ENCODE peak calls at places on chromosomes 16 and 17, in four cellular contexts. One of them, this sample, is unnamed. For H3K4me1 and H3K36me3, the result is how much of the 10 kb centered on the place peaks cover.

GRCh38 chr16:6482861-6483530 is 849.6 kb upstream of the RBFOX1 start:
- DNase-seq in CD8-positive, alpha-beta memory T cell: no peak
- DNase-seq in effector memory CD4-positive, alpha-beta T cell: no peak
- DNase-seq in HCT116: no peak
- DNase-seq in this sample: no peak

GRCh38 chr17:72353502-72353901 is 232.7 kb downstream of the SOX9 start:
- DNase-seq in HCT116: no peak
- DNase-seq in CD8-positive, alpha-beta memory T cell: no peak
- DNase-seq in effector memory CD4-positive, alpha-beta T cell: no peak
- DNase-seq in this sample: no peak

GRCh38 chr16:90046971-90047713 is 27.9 kb upstream of the DBNDD1 start:
- DNase-seq in CD8-positive, alpha-beta memory T cell: peak
- DNase-seq in effector memory CD4-positive, alpha-beta T cell: no peak
- DNase-seq in HCT116: no peak
- DNase-seq in this sample: no peak

GRCh38 chr17:78689029-78689428 is 93.0 kb downstream of the CYTH1 start:
- DNase-seq in CD8-positive, alpha-beta memory T cell: no peak
- DNase-seq in effector memory CD4-positive, alpha-beta T cell: no peak
- DNase-seq in HCT116: no peak
- DNase-seq in this sample: no peak

GRCh38 chr17:5785867-5786509 is 201.7 kb upstream of the NLRP1 start:
- DNase-seq in CD8-positive, alpha-beta memory T cell: no peak
- DNase-seq in effector memory CD4-positive, alpha-beta T cell: no peak
- DNase-seq in HCT116: no peak
- DNase-seq in this sample: no peak

GRCh38 chr17:7886227-7887037 is 2.2 kb upstream of the CHD3 start:
- DNase-seq in CD8-positive, alpha-beta memory T cell: peak
- DNase-seq in effector memory CD4-positive, alpha-beta T cell: peak
- DNase-seq in HCT116: no peak
- DNase-seq in this sample: peak

GRCh38 chr17:41500131-41500911 is 5.1 kb downstream of the KRT13 start:
- DNase-seq in CD8-positive, alpha-beta memory T cell: no peak
- DNase-seq in effector memory CD4-positive, alpha-beta T cell: no peak
- DNase-seq in HCT116: peak
- DNase-seq in this sample: no peak

GRCh38 chr17:72539981-72540897 is 419.4 kb downstream of the SOX9 start:
- DNase-seq in HCT116: peak
- DNase-seq in effector memory CD4-positive, alpha-beta T cell: no peak
- DNase-seq in CD8-positive, alpha-beta memory T cell: peak
- DNase-seq in this sample: peak

GRCh38 chr17:78759203-78759968 is 22.7 kb downstream of the CYTH1 start:
- DNase-seq in CD8-positive, alpha-beta memory T cell: peak
- DNase-seq in effector memory CD4-positive, alpha-beta T cell: peak
- DNase-seq in HCT116: no peak
- DNase-seq in this sample: peak

GRCh38 chr17:1372618-1373017 is 27.4 kb downstream of the YWHAE start:
- DNase-seq in CD8-positive, alpha-beta memory T cell: no peak
- DNase-seq in HCT116: no peak
- DNase-seq in effector memory CD4-positive, alpha-beta T cell: no peak
- DNase-seq in this sample: no peak

GRCh38 chr17:78986048-78986648 is 6.4 kb upstream of the LGALS3BP start:
- DNase-seq in HCT116: no peak
- DNase-seq in effector memory CD4-positive, alpha-beta T cell: no peak
- DNase-seq in CD8-positive, alpha-beta memory T cell: no peak
- DNase-seq in this sample: no peak

GRCh38 chr17:4497101-4497824 is 1.4 kb upstream of the SPNS2 start:
- DNase-seq in CD8-positive, alpha-beta memory T cell: no peak
- DNase-seq in effector memory CD4-positive, alpha-beta T cell: no peak
- DNase-seq in HCT116: no peak
- DNase-seq in this sample: no peak

GRCh38 chr16:20707461-20707860 is 10.0 kb upstream of the ACSM1 start:
- DNase-seq in HCT116: no peak
- DNase-seq in CD8-positive, alpha-beta memory T cell: no peak
- DNase-seq in effector memory CD4-positive, alpha-beta T cell: no peak
- DNase-seq in this sample: no peak

GRCh38 chr17:70317416-70317815 is 148.1 kb downstream of the KCNJ2 start:
- DNase-seq in CD8-positive, alpha-beta memory T cell: no peak
- DNase-seq in HCT116: no peak
- DNase-seq in effector memory CD4-positive, alpha-beta T cell: no peak
- DNase-seq in this sample: no peak

GRCh38 chr17:56577810-56578209 is 15.7 kb upstream of the NOG start:
- DNase-seq in CD8-positive, alpha-beta memory T cell: no peak
- DNase-seq in effector memory CD4-positive, alpha-beta T cell: no peak
- DNase-seq in HCT116: no peak
- DNase-seq in this sample: no peak

GRCh38 chr17:36933174-36934143 is 3.8 kb upstream of the LHX1 start:
- DNase-seq in HCT116: no peak
- DNase-seq in CD8-positive, alpha-beta memory T cell: no peak
- DNase-seq in effector memory CD4-positive, alpha-beta T cell: no peak
- DNase-seq in this sample: no peak

GRCh38 chr17:36934144-36934758 is 3.0 kb upstream of the LHX1 start:
- DNase-seq in CD8-positive, alpha-beta memory T cell: no peak
- DNase-seq in HCT116: no peak
- DNase-seq in effector memory CD4-positive, alpha-beta T cell: no peak
- DNase-seq in this sample: no peak

GRCh38 chr17:36931697-36932382 is 5.4 kb upstream of the LHX1 start:
- DNase-seq in effector memory CD4-positive, alpha-beta T cell: no peak
- DNase-seq in CD8-positive, alpha-beta memory T cell: no peak
- DNase-seq in HCT116: no peak
- DNase-seq in this sample: no peak

GRCh38 chr17:36931096-36931696 is 6.1 kb upstream of the LHX1 start:
- DNase-seq in HCT116: no peak
- DNase-seq in effector memory CD4-positive, alpha-beta T cell: no peak
- DNase-seq in CD8-positive, alpha-beta memory T cell: no peak
- DNase-seq in this sample: no peak

GRCh38 chr17:36932383-36933173 is 4.7 kb upstream of the LHX1 start:
- DNase-seq in CD8-positive, alpha-beta memory T cell: no peak
- DNase-seq in effector memory CD4-positive, alpha-beta T cell: no peak
- DNase-seq in HCT116: no peak
- DNase-seq in this sample: no peak
- H3K4me3 ChIP-seq in CD8-positive, alpha-beta memory T cell: no peak
- H3K4me3 ChIP-seq in effector memory CD4-positive, alpha-beta T cell: no peak
- H3K4me3 ChIP-seq in HCT116: no peak
- H3K4me3 ChIP-seq in this sample: peak

GRCh38 chr16:67445441-67445912 is 14.6 kb downstream of the HSD11B2 start:
- DNase-seq in CD8-positive, alpha-beta memory T cell: no peak
- DNase-seq in effector memory CD4-positive, alpha-beta T cell: no peak
- DNase-seq in HCT116: no peak
- DNase-seq in this sample: no peak
- H3K4me1 ChIP-seq in CD8-positive, alpha-beta memory T cell: under half
- H3K4me1 ChIP-seq in effector memory CD4-positive, alpha-beta T cell: under half
- H3K4me1 ChIP-seq in HCT116: under half
- H3K4me1 ChIP-seq in this sample: under half

GRCh38 chr16:58842156-58842555 is 108.0 kb upstream of the GOT2 start:
- DNase-seq in effector memory CD4-positive, alpha-beta T cell: no peak
- DNase-seq in HCT116: no peak
- DNase-seq in CD8-positive, alpha-beta memory T cell: no peak
- DNase-seq in this sample: no peak

GRCh38 chr16:58842746-58843145 is 108.6 kb upstream of the GOT2 start:
- DNase-seq in CD8-positive, alpha-beta memory T cell: no peak
- DNase-seq in HCT116: no peak
- DNase-seq in effector memory CD4-positive, alpha-beta T cell: no peak
- DNase-seq in this sample: no peak

GRCh38 chr16:58832496-58832895 is 98.4 kb upstream of the GOT2 start:
- DNase-seq in HCT116: no peak
- DNase-seq in effector memory CD4-positive, alpha-beta T cell: no peak
- DNase-seq in CD8-positive, alpha-beta memory T cell: no peak
- DNase-seq in this sample: no peak

GRCh38 chr16:58836427-58836826 is 102.3 kb upstream of the GOT2 start:
- DNase-seq in CD8-positive, alpha-beta memory T cell: no peak
- DNase-seq in effector memory CD4-positive, alpha-beta T cell: no peak
- DNase-seq in HCT116: no peak
- DNase-seq in this sample: no peak

GRCh38 chr16:58837950-58838349 is 103.8 kb upstream of the GOT2 start:
- DNase-seq in CD8-positive, alpha-beta memory T cell: no peak
- DNase-seq in effector memory CD4-positive, alpha-beta T cell: no peak
- DNase-seq in HCT116: no peak
- DNase-seq in this sample: no peak
- H3K36me3 ChIP-seq in CD8-positive, alpha-beta memory T cell: under half
- H3K36me3 ChIP-seq in effector memory CD4-positive, alpha-beta T cell: under half
- H3K36me3 ChIP-seq in HCT116: under half
- H3K36me3 ChIP-seq in this sample: under half

GRCh38 chr16:11260596-11260966 is 4.6 kb upstream of the SOCS1 start:
- DNase-seq in HCT116: no peak
- DNase-seq in CD8-positive, alpha-beta memory T cell: no peak
- DNase-seq in effector memory CD4-positive, alpha-beta T cell: no peak
- DNase-seq in this sample: no peak

GRCh38 chr16:11257131-11257938 is 1.3 kb upstream of the SOCS1 start:
- DNase-seq in CD8-positive, alpha-beta memory T cell: peak
- DNase-seq in effector memory CD4-positive, alpha-beta T cell: no peak
- DNase-seq in HCT116: peak
- DNase-seq in this sample: peak

GRCh38 chr16:11259655-11260595 is 3.9 kb upstream of the SOCS1 start:
- DNase-seq in CD8-positive, alpha-beta memory T cell: no peak
- DNase-seq in effector memory CD4-positive, alpha-beta T cell: no peak
- DNase-seq in HCT116: no peak
- DNase-seq in this sample: no peak

GRCh38 chr16:11258553-11259287 is 2.7 kb upstream of the SOCS1 start:
- DNase-seq in CD8-positive, alpha-beta memory T cell: peak
- DNase-seq in HCT116: no peak
- DNase-seq in effector memory CD4-positive, alpha-beta T cell: no peak
- DNase-seq in this sample: peak

DNA sequence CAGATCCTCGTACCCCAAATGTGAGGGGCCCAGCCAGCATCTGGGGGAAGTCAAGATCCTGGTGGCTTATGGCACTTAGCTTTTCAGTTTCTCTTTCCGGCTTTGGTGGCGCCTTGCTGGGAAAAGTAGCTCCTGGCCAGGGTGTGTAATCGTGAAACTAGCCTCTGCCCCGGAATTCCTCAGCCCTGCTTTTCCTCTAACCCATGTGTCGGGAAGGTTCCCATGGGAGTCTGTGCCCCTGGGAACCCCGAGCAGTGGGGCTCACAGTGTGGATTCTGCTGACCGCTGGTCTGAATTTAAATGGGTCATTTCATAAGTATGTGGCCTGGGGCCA is 3.3 kb upstream of the SOCS1 start:
- DNase-seq in HCT116: no peak
- DNase-seq in effector memory CD4-positive, alpha-beta T cell: no peak
- DNase-seq in CD8-positive, alpha-beta memory T cell: no peak
- DNase-seq in this sample: no peak
- H3K4me3 ChIP-seq in HCT116: no peak
- H3K4me3 ChIP-seq in effector memory CD4-positive, alpha-beta T cell: no peak
- H3K4me3 ChIP-seq in CD8-positive, alpha-beta memory T cell: no peak
- H3K4me3 ChIP-seq in this sample: no peak

GRCh38 chr17:74754832-74755231 is 6.4 kb downstream of the NHERF1 start:
- DNase-seq in HCT116: no peak
- DNase-seq in CD8-positive, alpha-beta memory T cell: no peak
- DNase-seq in effector memory CD4-positive, alpha-beta T cell: no peak
- DNase-seq in this sample: no peak
- H3K4me1 ChIP-seq in HCT116: half or more
- H3K4me1 ChIP-seq in CD8-positive, alpha-beta memory T cell: half or more
- H3K4me1 ChIP-seq in effector memory CD4-positive, alpha-beta T cell: half or more
- H3K4me1 ChIP-seq in this sample: half or more

GRCh38 chr17:36993227-36993626 is 44.5 kb downstream of the AATF start:
- DNase-seq in effector memory CD4-positive, alpha-beta T cell: no peak
- DNase-seq in HCT116: no peak
- DNase-seq in CD8-positive, alpha-beta memory T cell: no peak
- DNase-seq in this sample: no peak
- H3K36me3 ChIP-seq in effector memory CD4-positive, alpha-beta T cell: half or more
- H3K36me3 ChIP-seq in HCT116: half or more
- H3K36me3 ChIP-seq in CD8-positive, alpha-beta memory T cell: half or more
- H3K36me3 ChIP-seq in this sample: half or more

This sample was measured in CD4-positive, CD25-positive, alpha-beta regulatory T cell.